ENCODE peak calls at places on chromosome 5, in six cellular contexts. One of them, this sample, is unnamed.

GRCh38 chr5:10151656-10152055 is 98.0 kb downstream of the ATPSCKMT start:
- DNase-seq in AG20443: no peak
- DNase-seq in stimulated activated CD8-positive, alpha-beta memory T cell treated with anti-CD3 and anti-CD28 coated beads, Interleukin-7, amount 100 ng/mL, for 24 hours: no peak
- DNase-seq in skeletal muscle cell: no peak
- DNase-seq in aorta: no peak
- DNase-seq in effector CD4-positive, alpha-beta T cell: no peak
- DNase-seq in this sample: no peak

GRCh38 chr5:172700686-172701324 is 59.7 kb downstream of the NEURL1B start:
- DNase-seq in AG20443: no peak
- DNase-seq in stimulated activated CD8-positive, alpha-beta memory T cell treated with anti-CD3 and anti-CD28 coated beads, Interleukin-7, amount 100 ng/mL, for 24 hours: no peak
- DNase-seq in skeletal muscle cell: no peak
- DNase-seq in aorta: no peak
- DNase-seq in effector CD4-positive, alpha-beta T cell: no peak
- DNase-seq in this sample: no peak

GRCh38 chr5:73204302-73204701 is 31.3 kb downstream of the TMEM174 start:
- DNase-seq in AG20443: no peak
- DNase-seq in stimulated activated CD8-positive, alpha-beta memory T cell treated with anti-CD3 and anti-CD28 coated beads, Interleukin-7, amount 100 ng/mL, for 24 hours: no peak
- DNase-seq in skeletal muscle cell: no peak
- DNase-seq in aorta: no peak
- DNase-seq in effector CD4-positive, alpha-beta T cell: no peak
- DNase-seq in this sample: no peak

GRCh38 chr5:138391859-138392386 is 39.4 kb downstream of the KDM3B start:
- DNase-seq in AG20443: no peak
- DNase-seq in stimulated activated CD8-positive, alpha-beta memory T cell treated with anti-CD3 and anti-CD28 coated beads, Interleukin-7, amount 100 ng/mL, for 24 hours: no peak
- DNase-seq in skeletal muscle cell: peak
- DNase-seq in aorta: no peak
- DNase-seq in effector CD4-positive, alpha-beta T cell: no peak
- DNase-seq in this sample: no peak

GRCh38 chr5:181223041-181223728 is at the start of gene TRIM41:
- DNase-seq in AG20443: peak
- DNase-seq in stimulated activated CD8-positive, alpha-beta memory T cell treated with anti-CD3 and anti-CD28 coated beads, Interleukin-7, amount 100 ng/mL, for 24 hours: peak
- DNase-seq in skeletal muscle cell: peak
- DNase-seq in aorta: peak
- DNase-seq in effector CD4-positive, alpha-beta T cell: peak
- DNase-seq in this sample: peak

GRCh38 chr5:137015540-137016116 is 483.5 kb downstream of the SPOCK1 start:
- DNase-seq in AG20443: no peak
- DNase-seq in stimulated activated CD8-positive, alpha-beta memory T cell treated with anti-CD3 and anti-CD28 coated beads, Interleukin-7, amount 100 ng/mL, for 24 hours: no peak
- DNase-seq in skeletal muscle cell: no peak
- DNase-seq in aorta: no peak
- DNase-seq in effector CD4-positive, alpha-beta T cell: no peak
- DNase-seq in this sample: no peak

GRCh38 chr5:125587631-125588030 is 835.6 kb upstream of the GRAMD2B start:
- DNase-seq in AG20443: no peak
- DNase-seq in stimulated activated CD8-positive, alpha-beta memory T cell treated with anti-CD3 and anti-CD28 coated beads, Interleukin-7, amount 100 ng/mL, for 24 hours: no peak
- DNase-seq in skeletal muscle cell: peak
- DNase-seq in aorta: no peak
- DNase-seq in effector CD4-positive, alpha-beta T cell: no peak
- DNase-seq in this sample: no peak

GRCh38 chr5:39420482-39421145 is 4.2 kb downstream of the DAB2 start:
- DNase-seq in AG20443: peak
- DNase-seq in stimulated activated CD8-positive, alpha-beta memory T cell treated with anti-CD3 and anti-CD28 coated beads, Interleukin-7, amount 100 ng/mL, for 24 hours: no peak
- DNase-seq in skeletal muscle cell: peak
- DNase-seq in aorta: peak
- DNase-seq in effector CD4-positive, alpha-beta T cell: no peak
- DNase-seq in this sample: peak

GRCh38 chr5:57494104-57495098 is 11.8 kb upstream of the ACTBL2 start:
- DNase-seq in AG20443: peak
- DNase-seq in stimulated activated CD8-positive, alpha-beta memory T cell treated with anti-CD3 and anti-CD28 coated beads, Interleukin-7, amount 100 ng/mL, for 24 hours: peak
- DNase-seq in skeletal muscle cell: peak
- DNase-seq in aorta: peak
- DNase-seq in effector CD4-positive, alpha-beta T cell: no peak
- DNase-seq in this sample: no peak

GRCh38 chr5:78508231-78508765 is 140.3 kb downstream of the LHFPL2 start:
- DNase-seq in AG20443: peak
- DNase-seq in stimulated activated CD8-positive, alpha-beta memory T cell treated with anti-CD3 and anti-CD28 coated beads, Interleukin-7, amount 100 ng/mL, for 24 hours: no peak
- DNase-seq in skeletal muscle cell: no peak
- DNase-seq in aorta: no peak
- DNase-seq in effector CD4-positive, alpha-beta T cell: no peak
- DNase-seq in this sample: no peak

GRCh38 chr5:43663916-43664315 is 60.9 kb downstream of the NNT start:
- DNase-seq in AG20443: no peak
- DNase-seq in stimulated activated CD8-positive, alpha-beta memory T cell treated with anti-CD3 and anti-CD28 coated beads, Interleukin-7, amount 100 ng/mL, for 24 hours: no peak
- DNase-seq in skeletal muscle cell: no peak
- DNase-seq in aorta: no peak
- DNase-seq in effector CD4-positive, alpha-beta T cell: no peak
- DNase-seq in this sample: no peak

GRCh38 chr5:68749648-68750047 is 344.2 kb upstream of the SLC30A5 start:
- DNase-seq in AG20443: no peak
- DNase-seq in stimulated activated CD8-positive, alpha-beta memory T cell treated with anti-CD3 and anti-CD28 coated beads, Interleukin-7, amount 100 ng/mL, for 24 hours: no peak
- DNase-seq in skeletal muscle cell: no peak
- DNase-seq in aorta: no peak
- DNase-seq in effector CD4-positive, alpha-beta T cell: no peak
- DNase-seq in this sample: no peak

GRCh38 chr5:139804800-139805397 is 9.3 kb downstream of the PSD2 start:
- DNase-seq in AG20443: no peak
- DNase-seq in stimulated activated CD8-positive, alpha-beta memory T cell treated with anti-CD3 and anti-CD28 coated beads, Interleukin-7, amount 100 ng/mL, for 24 hours: no peak
- DNase-seq in skeletal muscle cell: no peak
- DNase-seq in aorta: no peak
- DNase-seq in effector CD4-positive, alpha-beta T cell: no peak
- DNase-seq in this sample: no peak

GRCh38 chr5:10192309-10192708 is 57.4 kb downstream of the ATPSCKMT start:
- DNase-seq in AG20443: peak
- DNase-seq in stimulated activated CD8-positive, alpha-beta memory T cell treated with anti-CD3 and anti-CD28 coated beads, Interleukin-7, amount 100 ng/mL, for 24 hours: no peak
- DNase-seq in skeletal muscle cell: peak
- DNase-seq in aorta: no peak
- DNase-seq in effector CD4-positive, alpha-beta T cell: no peak
- DNase-seq in this sample: no peak

GRCh38 chr5:175384724-175385552 is 59.0 kb downstream of the DRD1 start:
- DNase-seq in AG20443: no peak
- DNase-seq in stimulated activated CD8-positive, alpha-beta memory T cell treated with anti-CD3 and anti-CD28 coated beads, Interleukin-7, amount 100 ng/mL, for 24 hours: no peak
- DNase-seq in skeletal muscle cell: no peak
- DNase-seq in aorta: no peak
- DNase-seq in effector CD4-positive, alpha-beta T cell: no peak
- DNase-seq in this sample: no peak

GRCh38 chr5:33297760-33298216 is 143.0 kb upstream of the TARS1 start:
- DNase-seq in AG20443: no peak
- DNase-seq in stimulated activated CD8-positive, alpha-beta memory T cell treated with anti-CD3 and anti-CD28 coated beads, Interleukin-7, amount 100 ng/mL, for 24 hours: no peak
- DNase-seq in skeletal muscle cell: no peak
- DNase-seq in aorta: no peak
- DNase-seq in effector CD4-positive, alpha-beta T cell: no peak
- DNase-seq in this sample: no peak

GRCh38 chr5:77449277-77449676 is 42.8 kb downstream of the WDR41 start:
- DNase-seq in AG20443: no peak
- DNase-seq in stimulated activated CD8-positive, alpha-beta memory T cell treated with anti-CD3 and anti-CD28 coated beads, Interleukin-7, amount 100 ng/mL, for 24 hours: no peak
- DNase-seq in skeletal muscle cell: no peak
- DNase-seq in aorta: peak
- DNase-seq in effector CD4-positive, alpha-beta T cell: no peak
- DNase-seq in this sample: no peak

GRCh38 chr5:108387756-108388155 is 5.9 kb upstream of the FBXL17 start:
- DNase-seq in AG20443: no peak
- DNase-seq in stimulated activated CD8-positive, alpha-beta memory T cell treated with anti-CD3 and anti-CD28 coated beads, Interleukin-7, amount 100 ng/mL, for 24 hours: no peak
- DNase-seq in skeletal muscle cell: no peak
- DNase-seq in aorta: no peak
- DNase-seq in effector CD4-positive, alpha-beta T cell: no peak
- DNase-seq in this sample: no peak

GRCh38 chr5:126575644-126576043 is 19.4 kb downstream of the ALDH7A1 start:
- DNase-seq in AG20443: no peak
- DNase-seq in stimulated activated CD8-positive, alpha-beta memory T cell treated with anti-CD3 and anti-CD28 coated beads, Interleukin-7, amount 100 ng/mL, for 24 hours: no peak
- DNase-seq in skeletal muscle cell: no peak
- DNase-seq in aorta: no peak
- DNase-seq in effector CD4-positive, alpha-beta T cell: no peak
- DNase-seq in this sample: no peak

GRCh38 chr5:111384220-111384619 is 128.1 kb downstream of the STARD4 start:
- DNase-seq in AG20443: no peak
- DNase-seq in stimulated activated CD8-positive, alpha-beta memory T cell treated with anti-CD3 and anti-CD28 coated beads, Interleukin-7, amount 100 ng/mL, for 24 hours: no peak
- DNase-seq in skeletal muscle cell: no peak
- DNase-seq in aorta: no peak
- DNase-seq in effector CD4-positive, alpha-beta T cell: no peak
- DNase-seq in this sample: no peak

GRCh38 chr5:59826996-59827395 is 66.5 kb downstream of the PDE4D start:
- DNase-seq in AG20443: no peak
- DNase-seq in stimulated activated CD8-positive, alpha-beta memory T cell treated with anti-CD3 and anti-CD28 coated beads, Interleukin-7, amount 100 ng/mL, for 24 hours: no peak
- DNase-seq in skeletal muscle cell: no peak
- DNase-seq in aorta: no peak
- DNase-seq in effector CD4-positive, alpha-beta T cell: no peak
- DNase-seq in this sample: no peak

GRCh38 chr5:38401145-38401544 is 142.8 kb downstream of the EGFLAM start:
- DNase-seq in AG20443: no peak
- DNase-seq in stimulated activated CD8-positive, alpha-beta memory T cell treated with anti-CD3 and anti-CD28 coated beads, Interleukin-7, amount 100 ng/mL, for 24 hours: no peak
- DNase-seq in skeletal muscle cell: no peak
- DNase-seq in aorta: no peak
- DNase-seq in effector CD4-positive, alpha-beta T cell: no peak
- DNase-seq in this sample: no peak

GRCh38 chr5:150514708-150515211 is 6.8 kb downstream of the NDST1 start:
- DNase-seq in AG20443: no peak
- DNase-seq in stimulated activated CD8-positive, alpha-beta memory T cell treated with anti-CD3 and anti-CD28 coated beads, Interleukin-7, amount 100 ng/mL, for 24 hours: no peak
- DNase-seq in skeletal muscle cell: no peak
- DNase-seq in aorta: no peak
- DNase-seq in effector CD4-positive, alpha-beta T cell: no peak
- DNase-seq in this sample: no peak

GRCh38 chr5:157918811-157919742 is 60.1 kb upstream of the CLINT1 start:
- DNase-seq in AG20443: no peak
- DNase-seq in stimulated activated CD8-positive, alpha-beta memory T cell treated with anti-CD3 and anti-CD28 coated beads, Interleukin-7, amount 100 ng/mL, for 24 hours: no peak
- DNase-seq in skeletal muscle cell: no peak
- DNase-seq in aorta: no peak
- DNase-seq in effector CD4-positive, alpha-beta T cell: no peak
- DNase-seq in this sample: no peak

GRCh38 chr5:67510204-67510603 is 313.6 kb upstream of the CD180 start:
- DNase-seq in AG20443: no peak
- DNase-seq in stimulated activated CD8-positive, alpha-beta memory T cell treated with anti-CD3 and anti-CD28 coated beads, Interleukin-7, amount 100 ng/mL, for 24 hours: no peak
- DNase-seq in skeletal muscle cell: no peak
- DNase-seq in aorta: no peak
- DNase-seq in effector CD4-positive, alpha-beta T cell: no peak
- DNase-seq in this sample: no peak

GRCh38 chr5:19047277-19047676 is 940.7 kb downstream of the CDH18 start:
- DNase-seq in AG20443: no peak
- DNase-seq in stimulated activated CD8-positive, alpha-beta memory T cell treated with anti-CD3 and anti-CD28 coated beads, Interleukin-7, amount 100 ng/mL, for 24 hours: no peak
- DNase-seq in skeletal muscle cell: no peak
- DNase-seq in aorta: no peak
- DNase-seq in effector CD4-positive, alpha-beta T cell: no peak
- DNase-seq in this sample: no peak

GRCh38 chr5:78360674-78361225 is 333 bp downstream of the SCAMP1 start:
- DNase-seq in AG20443: peak
- DNase-seq in stimulated activated CD8-positive, alpha-beta memory T cell treated with anti-CD3 and anti-CD28 coated beads, Interleukin-7, amount 100 ng/mL, for 24 hours: peak
- DNase-seq in skeletal muscle cell: no peak
- DNase-seq in aorta: peak
- DNase-seq in effector CD4-positive, alpha-beta T cell: peak
- DNase-seq in this sample: peak

GRCh38 chr5:56669534-56670483 is 145.5 kb upstream of the MAP3K1 start:
- DNase-seq in AG20443: peak
- DNase-seq in stimulated activated CD8-positive, alpha-beta memory T cell treated with anti-CD3 and anti-CD28 coated beads, Interleukin-7, amount 100 ng/mL, for 24 hours: peak
- DNase-seq in skeletal muscle cell: no peak
- DNase-seq in aorta: peak
- DNase-seq in effector CD4-positive, alpha-beta T cell: peak
- DNase-seq in this sample: peak

GRCh38 chr5:50766462-50766861 is 100.0 kb downstream of the PARP8 start:
- DNase-seq in AG20443: no peak
- DNase-seq in stimulated activated CD8-positive, alpha-beta memory T cell treated with anti-CD3 and anti-CD28 coated beads, Interleukin-7, amount 100 ng/mL, for 24 hours: no peak
- DNase-seq in skeletal muscle cell: no peak
- DNase-seq in aorta: no peak
- DNase-seq in effector CD4-positive, alpha-beta T cell: no peak
- DNase-seq in this sample: no peak

GRCh38 chr5:138459311-138459710 is 6.0 kb upstream of the EGR1 start:
- DNase-seq in AG20443: no peak
- DNase-seq in stimulated activated CD8-positive, alpha-beta memory T cell treated with anti-CD3 and anti-CD28 coated beads, Interleukin-7, amount 100 ng/mL, for 24 hours: peak
- DNase-seq in skeletal muscle cell: no peak
- DNase-seq in aorta: peak
- DNase-seq in effector CD4-positive, alpha-beta T cell: peak
- DNase-seq in this sample: no peak

GRCh38 chr5:155886311-155887031 is 440.5 kb upstream of the SGCD start:
- DNase-seq in AG20443: peak
- DNase-seq in stimulated activated CD8-positive, alpha-beta memory T cell treated with anti-CD3 and anti-CD28 coated beads, Interleukin-7, amount 100 ng/mL, for 24 hours: no peak
- DNase-seq in skeletal muscle cell: no peak
- DNase-seq in aorta: no peak
- DNase-seq in effector CD4-positive, alpha-beta T cell: no peak
- DNase-seq in this sample: no peak

GRCh38 chr5:173641171-173641570 is 24.7 kb upstream of the BOD1 start:
- DNase-seq in AG20443: no peak
- DNase-seq in stimulated activated CD8-positive, alpha-beta memory T cell treated with anti-CD3 and anti-CD28 coated beads, Interleukin-7, amount 100 ng/mL, for 24 hours: no peak
- DNase-seq in skeletal muscle cell: no peak
- DNase-seq in aorta: no peak
- DNase-seq in effector CD4-positive, alpha-beta T cell: no peak
- DNase-seq in this sample: no peak

GRCh38 chr5:72156921-72157320 is 49.6 kb downstream of the MAP1B start:
- DNase-seq in AG20443: peak
- DNase-seq in stimulated activated CD8-positive, alpha-beta memory T cell treated with anti-CD3 and anti-CD28 coated beads, Interleukin-7, amount 100 ng/mL, for 24 hours: no peak
- DNase-seq in skeletal muscle cell: peak
- DNase-seq in aorta: no peak
- DNase-seq in effector CD4-positive, alpha-beta T cell: no peak
- DNase-seq in this sample: no peak

GRCh38 chr5:14659821-14660607 is 4.5 kb upstream of the OTULIN start:
- DNase-seq in AG20443: peak
- DNase-seq in stimulated activated CD8-positive, alpha-beta memory T cell treated with anti-CD3 and anti-CD28 coated beads, Interleukin-7, amount 100 ng/mL, for 24 hours: no peak
- DNase-seq in skeletal muscle cell: no peak
- DNase-seq in aorta: no peak
- DNase-seq in effector CD4-positive, alpha-beta T cell: no peak
- DNase-seq in this sample: no peak